ENCODE peak calls at places on chromosomes 12 and 14, in ten cellular contexts. V is ureter; Y is body of pancreas; J is fibroblast of the aortic adventitia; N is SW480; C is activated gamma-delta T cell treated with anti-CD3 and anti-CD28 coated beads, Interleukin-2, amount 50 U/mL, for 16 hours; I is activated T-cell treated with anti-CD3 and anti-CD28 coated beads for 1 hour; S is left cardiac atrium; B is stimulated activated CD4-positive, alpha-beta T cell treated with anti-CD3 and anti-CD28 coated beads, TNF-alpha, amount 100 ng/mL, for 1 hour; P is KBM-7. F is an unnamed sample.

GRCh38 chr14:88228519-88229236 is 94.4 kb downstream of the KCNK10 start:
- DNase-seq in B (no peak), J (no peak), C (no peak), N (peak), P (no peak), S (no peak), V (no peak), Y (no peak), I (no peak), F (no peak)

GRCh38 chr12:31702047-31702446 is 26.8 kb downstream of the AMN1 start:
- DNase-seq in N (peak), J (peak), I (no peak), S (no peak), C (no peak), B (no peak), Y (no peak), V (no peak), P (peak), F (no peak)

GRCh38 chr14:90273532-90273931 is 17.2 kb downstream of the PSMC1 start:
- DNase-seq in B (no peak), S (peak), Y (no peak), I (no peak), J (peak), N (no peak), P (no peak), V (no peak), C (no peak), F (no peak)

GRCh38 chr12:22709292-22709691 is 84.3 kb downstream of the ETNK1 start:
- DNase-seq in B (no peak), P (peak), J (peak), C (no peak), V (no peak), I (no peak), Y (no peak), N (peak), S (no peak), F (peak)

GRCh38 chr12:107400686-107401447 is 284.7 kb upstream of the PWP1 start:
- DNase-seq in V (no peak), N (no peak), P (peak), B (no peak), Y (no peak), S (peak), C (no peak), I (no peak), J (peak), F (peak)

GRCh38 chr12:49974231-49974675 is 1.5 kb downstream of the AQP6 start:
- DNase-seq in C (no peak), J (peak), Y (peak), I (no peak), N (peak), S (peak), B (no peak), P (no peak), V (no peak), F (no peak)

GRCh38 chr12:107818984-107819383 is 44.5 kb downstream of the ASCL4 start:
- DNase-seq in V (no peak), N (no peak), J (peak), S (no peak), Y (no peak), P (no peak), B (no peak), I (no peak), C (no peak), F (no peak)

GRCh38 chr14:104195854-104196253 is 57.5 kb downstream of the KIF26A start:
- DNase-seq in S (no peak), B (no peak), J (no peak), N (no peak), Y (no peak), C (no peak), I (no peak), V (no peak), P (peak), F (peak)

GRCh38 chr14:94179244-94179643 is 5.1 kb downstream of the PPP4R4 start:
- DNase-seq in P (no peak), N (no peak), S (no peak), Y (no peak), V (no peak), B (no peak), I (no peak), C (no peak), J (no peak), F (no peak)

GRCh38 chr12:13120431-13120830 is 17.0 kb upstream of the GSG1 start:
- DNase-seq in V (no peak), P (no peak), J (no peak), N (no peak), C (no peak), Y (no peak), B (no peak), I (no peak), S (no peak), F (no peak)

GRCh38 chr14:90940318-90940962 is 120.0 kb downstream of the RPS6KA5 start:
- DNase-seq in J (no peak), S (no peak), Y (no peak), P (no peak), C (no peak), B (no peak), N (no peak), I (no peak), V (no peak), F (no peak)